ENCODE peak calls at places on chromosomes 6 and 20, in ten cellular contexts. G, I, O, P, M, S, J, H, R and K are unnamed samples.

GRCh38 chr20:2430538-2430937 is 40.1 kb downstream of the SNRPB start:
- DNase-seq in G (no peak), I (no peak), O (no peak), P (no peak), M (no peak), S (no peak), J (no peak), H (no peak), R (no peak), K (no peak)

GRCh38 chr6:41331401-41332150 is 3.8 kb upstream of the NCR2 start:
- DNase-seq in G (no peak), I (no peak), O (no peak), P (no peak), M (no peak), S (no peak), J (no peak), H (no peak), R (no peak), K (no peak)

GRCh38 chr20:11952621-11953020 is 34.9 kb downstream of the BTBD3 start:
- DNase-seq in G (no peak), I (peak; percentile 48), O (no peak), P (no peak), M (no peak), S (no peak), J (no peak), H (no peak), R (no peak), K (no peak)

GRCh38 chr6:21137708-21138358 is 455.7 kb upstream of the SOX4 start:
- DNase-seq in G (no peak), I (peak; percentile 32), O (no peak), P (no peak), M (peak; percentile 17), S (no peak), J (no peak), H (no peak), R (no peak), K (no peak)

GRCh38 chr20:12411246-12411940 is 493.7 kb downstream of the BTBD3 start:
- DNase-seq in G (no peak), I (no peak), O (no peak), P (no peak), M (no peak), S (no peak), J (no peak), H (no peak), R (no peak), K (no peak)

GRCh38 chr6:6008648-6009421 is 2.1 kb upstream of the NRN1 start:
- DNase-seq in G (peak; percentile 44), I (no peak), O (peak; percentile 68), P (peak; percentile 84), M (peak; percentile 51), S (peak; percentile 82), J (no peak), H (no peak), R (no peak), K (no peak)

GRCh38 chr6:166595061-166595780 is 8.7 kb upstream of the RAMACL start:
- DNase-seq in G (peak; percentile 37), I (peak; percentile 95), O (peak; percentile 73), P (no peak), M (peak; percentile 84), S (no peak), J (no peak), H (no peak), R (no peak), K (no peak)

GRCh38 chr6:109687271-109687721 is 3.7 kb downstream of the AK9 start:
- DNase-seq in G (no peak), I (peak; percentile 97), O (peak; percentile 85), P (no peak), M (peak; percentile 72), S (no peak), J (no peak), H (no peak), R (no peak), K (no peak)

GRCh38 chr20:4016349-4017050 is 1.1 kb upstream of the RNF24 start:
- DNase-seq in G (no peak), I (no peak), O (no peak), P (no peak), M (no peak), S (no peak), J (no peak), H (no peak), R (no peak), K (no peak)

GRCh38 chr20:58990651-58991445 is 9.8 kb downstream of the NELFCD start:
- DNase-seq in G (no peak), I (no peak), O (no peak), P (no peak), M (no peak), S (no peak), J (no peak), H (no peak), R (no peak), K (no peak)

GRCh38 chr6:38215651-38216319 is 396.3 kb downstream of the ZFAND3 start:
- DNase-seq in G (no peak), I (no peak), O (no peak), P (no peak), M (no peak), S (no peak), J (no peak), H (no peak), R (no peak), K (no peak)

GRCh38 chr6:144855812-144856531 is 570.8 kb downstream of the UTRN start:
- DNase-seq in G (no peak), I (no peak), O (no peak), P (no peak), M (no peak), S (no peak), J (no peak), H (no peak), R (no peak), K (no peak)

GRCh38 chr20:50187403-50188051 is 3.1 kb upstream of the CEBPB start:
- DNase-seq in G (peak; percentile 59), I (peak; percentile 48), O (peak; percentile 52), P (peak; percentile 60), M (no peak), S (peak; percentile 66), J (no peak), H (no peak), R (peak; percentile 61), K (no peak)

GRCh38 chr6:163338671-163339405 is 75.7 kb upstream of the QKI start:
- DNase-seq in G (no peak), I (no peak), O (peak; percentile 76), P (peak; percentile 70), M (peak; percentile 56), S (no peak), J (no peak), H (no peak), R (peak; percentile 64), K (no peak)

GRCh38 chr6:143678980-143679379 is 1.2 kb downstream of the PHACTR2 start:
- DNase-seq in G (no peak), I (peak; percentile 47), O (no peak), P (no peak), M (no peak), S (no peak), J (no peak), H (no peak), R (no peak), K (no peak)

GRCh38 chr6:108562503-108562993 is 1.8 kb downstream of the FOXO3 start:
- DNase-seq in G (peak; percentile 65), I (peak; percentile 83), O (no peak), P (peak; percentile 84), M (no peak), S (peak; percentile 84), J (peak; percentile 62), H (no peak), R (no peak), K (no peak)

GRCh38 chr6:73391735-73392134 is 2.9 kb upstream of the DDX43 start:
- DNase-seq in G (no peak), I (no peak), O (no peak), P (no peak), M (no peak), S (no peak), J (no peak), H (no peak), R (no peak), K (no peak)

GRCh38 chr20:45355209-45355608 is 7.0 kb upstream of the SDC4 start:
- DNase-seq in G (no peak), I (peak; percentile 84), O (no peak), P (no peak), M (no peak), S (no peak), J (no peak), H (no peak), R (no peak), K (no peak)

GRCh38 chr6:159249752-159250151 is 80.6 kb downstream of the FNDC1 start:
- DNase-seq in G (no peak), I (no peak), O (no peak), P (no peak), M (no peak), S (no peak), J (no peak), H (no peak), R (no peak), K (no peak)

GRCh38 chr20:48170625-48171024 is 385.3 kb upstream of the SULF2 start:
- DNase-seq in G (no peak), I (no peak), O (no peak), P (no peak), M (no peak), S (no peak), J (no peak), H (no peak), R (no peak), K (no peak)

GRCh38 chr20:25249198-25249931 is 1.5 kb downstream of the PYGB start:
- DNase-seq in G (no peak), I (peak; percentile 31), O (no peak), P (no peak), M (no peak), S (peak; percentile 20), J (no peak), H (no peak), R (no peak), K (no peak)

GRCh38 chr6:163087981-163088380 is 326.5 kb upstream of the QKI start:
- DNase-seq in G (no peak), I (no peak), O (no peak), P (no peak), M (no peak), S (no peak), J (no peak), H (no peak), R (no peak), K (no peak)